ENCODE peak calls at places on chromosomes 1 and 21, in ten cellular contexts. N, L, B, P, O, K, S, A, E and J are unnamed samples. For H3K4me1, the result is how much of the 10 kb centered on the place peaks cover.

GRCh38 chr1:40708750-40709099 is 17.2 kb downstream of the NFYC start:
- DNase-seq in O (no peak), A (no peak), N (no peak), K (peak), S (peak), L (no peak), E (no peak), P (no peak), B (no peak), J (no peak)

GRCh38 chr1:210159206-210159605 is 73.4 kb upstream of the SERTAD4 start:
- DNase-seq in P (no peak), O (no peak), B (no peak), N (no peak), A (no peak), L (no peak), K (no peak), E (no peak), S (no peak), J (no peak)

GRCh38 chr1:44464361-44464760 is 59.3 kb downstream of the RNF220 start:
- DNase-seq in E (no peak), S (no peak), K (no peak), O (no peak), B (no peak), A (no peak), L (no peak), P (no peak), N (no peak), J (no peak)

GRCh38 chr1:31811605-31812004 is 4.2 kb downstream of the SPOCD1 start:
- DNase-seq in B (no peak), O (peak), P (no peak), N (no peak), L (no peak), S (peak), K (peak), E (no peak), A (no peak), J (no peak)

GRCh38 chr1:14915356-14916054 is 238.0 kb upstream of the TMEM51 start:
- DNase-seq in O (no peak), K (peak), S (peak), A (no peak), B (peak), N (peak), P (no peak), E (peak), L (peak), J (no peak)

GRCh38 chr1:223531742-223532341 is 133.7 kb downstream of the CAPN8 start:
- DNase-seq in N (peak), E (peak), K (peak), S (peak), B (peak), O (no peak), L (peak), P (no peak), A (no peak), J (no peak)

GRCh38 chr1:178536844-178537371 is 24.0 kb downstream of the TEX35 start:
- DNase-seq in S (no peak), N (no peak), A (no peak), B (peak), K (peak), P (peak), L (peak), E (no peak), O (no peak), J (peak)

GRCh38 chr1:234780531-234781162 is 170.7 kb upstream of the IRF2BP2 start:
- DNase-seq in A (no peak), P (no peak), E (no peak), O (no peak), N (peak), L (no peak), S (peak), B (no peak), K (no peak), J (no peak)

GRCh38 chr1:30840904-30841598 is 67.5 kb downstream of the SDC3 start:
- DNase-seq in O (no peak), L (peak), K (no peak), E (no peak), A (no peak), S (no peak), P (no peak), B (no peak), N (no peak), J (no peak)

GRCh38 chr21:36489103-36489785 is 9.3 kb upstream of the CLDN14 start:
- DNase-seq in N (no peak), P (no peak), A (no peak), O (no peak), L (no peak), E (no peak), K (no peak), S (no peak), B (no peak), J (no peak)

GRCh38 chr1:234750922-234751595 is 141.1 kb upstream of the IRF2BP2 start:
- DNase-seq in S (peak), B (no peak), N (no peak), P (peak), L (peak), K (no peak), O (no peak), E (no peak), A (no peak), J (no peak)

GRCh38 chr1:210301254-210301955 is 27.3 kb upstream of the HHAT start:
- DNase-seq in K (no peak), B (no peak), P (no peak), N (no peak), L (no peak), S (no peak), E (no peak), A (no peak), O (no peak), J (no peak)

GRCh38 chr1:87450615-87451209 is 122.0 kb downstream of the LMO4 start:
- DNase-seq in A (peak), P (no peak), O (no peak), L (peak), E (no peak), S (peak), B (peak), N (no peak), K (peak), J (no peak)

GRCh38 chr1:31815307-31815645 is 546 bp downstream of the SPOCD1 start:
- DNase-seq in K (no peak), P (no peak), O (peak), E (no peak), S (no peak), A (no peak), B (no peak), N (no peak), L (no peak), J (no peak)

GRCh38 chr1:179021873-179022272 is 3.8 kb upstream of the FAM20B start:
- DNase-seq in L (no peak), N (no peak), E (no peak), O (no peak), S (no peak), A (no peak), K (peak), B (no peak), P (no peak), J (no peak)

GRCh38 chr1:192747942-192748341 is 60.9 kb upstream of the RGS2 start:
- DNase-seq in P (no peak), N (no peak), S (no peak), A (no peak), E (no peak), O (no peak), L (no peak), K (peak), B (no peak), J (no peak)

GRCh38 chr1:56255516-56256181 is 323.7 kb downstream of the PLPP3 start:
- DNase-seq in L (peak), O (peak), K (no peak), B (peak), N (no peak), P (peak), S (no peak), E (peak), A (no peak), J (peak)

GRCh38 chr1:212983482-212983881 is 32.2 kb downstream of the ANGEL2 start:
- DNase-seq in S (no peak), L (no peak), O (no peak), B (no peak), E (no peak), A (no peak), N (peak), P (no peak), K (no peak), J (no peak)

GRCh38 chr21:31987696-31988095 is 114.9 kb downstream of the HUNK start:
- DNase-seq in O (peak), L (no peak), K (no peak), E (no peak), B (peak), S (no peak), N (no peak), P (no peak), A (no peak), J (no peak)

GRCh38 chr1:53299233-53299632 is 28.6 kb downstream of the LRP8 start:
- DNase-seq in S (no peak), B (no peak), L (no peak), P (no peak), K (no peak), A (no peak), E (no peak), O (no peak), N (no peak), J (no peak)

GRCh38 chr1:206430031-206430983 is 40.0 kb upstream of the IKBKE start:
- DNase-seq in K (no peak), E (no peak), N (no peak), P (peak), L (no peak), B (no peak), O (no peak), A (peak), S (no peak), J (no peak)

GRCh38 chr1:12184008-12184681 is 17.4 kb downstream of the TNFRSF1B start:
- DNase-seq in L (peak), S (peak), K (no peak), N (no peak), P (peak), A (no peak), E (peak), O (peak), B (peak), J (peak)

GRCh38 chr1:53550201-53550741 is 91.1 kb downstream of the DMRTB1 start:
- DNase-seq in A (no peak), O (peak), E (peak), N (no peak), S (no peak), P (no peak), L (no peak), B (peak), K (no peak), J (peak)

GRCh38 chr1:30743584-30744059 is 14.0 kb downstream of the LAPTM5 start:
- DNase-seq in A (peak), L (no peak), N (no peak), B (no peak), O (no peak), P (no peak), K (no peak), E (no peak), S (no peak), J (no peak)

GRCh38 chr1:112818990-112819689 is 104.0 kb upstream of the PPM1J start:
- DNase-seq in O (no peak), K (no peak), A (no peak), E (peak), B (no peak), N (no peak), L (no peak), S (peak), P (no peak), J (no peak)

GRCh38 chr21:41931041-41931451 is 22.8 kb downstream of the C2CD2 start:
- DNase-seq in N (no peak), K (no peak), A (no peak), O (no peak), B (no peak), S (no peak), P (no peak), L (no peak), E (no peak), J (peak)

GRCh38 chr1:19437911-19438310 is 47.4 kb downstream of the CAPZB start:
- DNase-seq in L (peak), K (no peak), A (no peak), N (no peak), S (no peak), P (peak), B (peak), O (peak), E (peak), J (peak)

GRCh38 chr1:14263671-14264070 is 334.8 kb upstream of the KAZN start:
- DNase-seq in N (no peak), L (no peak), B (no peak), S (no peak), P (no peak), O (no peak), A (no peak), E (no peak), K (no peak), J (no peak)

GRCh38 chr1:226870323-226871046 is at the start of gene PSEN2:
- DNase-seq in O (no peak), K (peak), A (no peak), N (peak), S (peak), B (peak), P (peak), L (peak), E (no peak), J (peak)

GRCh38 chr1:30358510-30358909 is 364.9 kb downstream of the MATN1 start:
- DNase-seq in O (no peak), E (no peak), P (no peak), B (no peak), N (peak), K (no peak), S (no peak), A (no peak), L (no peak), J (no peak)

GRCh38 chr1:150168960-150169565 is 19.3 kb downstream of the PLEKHO1 start:
- DNase-seq in L (peak), A (no peak), N (peak), O (peak), P (peak), S (peak), E (peak), K (peak), B (peak), J (peak)

DNA sequence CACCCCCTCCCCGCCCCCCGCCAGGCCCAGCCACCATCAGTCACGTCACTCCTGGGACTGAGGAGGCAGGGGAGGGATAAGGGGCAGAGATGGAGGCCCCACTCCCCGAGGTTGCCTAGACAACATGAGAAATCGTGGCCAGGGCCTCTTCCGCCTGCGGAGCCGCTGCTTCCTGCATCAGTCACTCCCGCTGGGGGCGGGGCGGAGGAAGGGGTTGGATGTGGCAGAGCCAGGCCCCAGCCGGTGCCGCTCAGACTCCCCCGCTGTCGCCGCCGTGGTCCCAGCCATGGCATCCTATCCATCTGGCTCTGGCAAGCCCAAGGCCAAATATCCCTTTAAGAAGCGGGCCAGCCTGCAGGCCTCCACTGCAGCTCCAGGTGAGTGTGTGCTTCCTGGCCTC is 1.3 kb downstream of the AMPD2 start:
- DNase-seq in A (peak), N (peak), E (peak), S (peak), O (peak), K (peak), L (peak), B (peak), P (peak), J (peak)
- TF ChIP-seq POLR2A in A (peak), N (no peak), E (no peak), S (no peak), O (no peak), K (no peak), L (no peak), B (no peak), P (no peak), J (no peak)

DNA sequence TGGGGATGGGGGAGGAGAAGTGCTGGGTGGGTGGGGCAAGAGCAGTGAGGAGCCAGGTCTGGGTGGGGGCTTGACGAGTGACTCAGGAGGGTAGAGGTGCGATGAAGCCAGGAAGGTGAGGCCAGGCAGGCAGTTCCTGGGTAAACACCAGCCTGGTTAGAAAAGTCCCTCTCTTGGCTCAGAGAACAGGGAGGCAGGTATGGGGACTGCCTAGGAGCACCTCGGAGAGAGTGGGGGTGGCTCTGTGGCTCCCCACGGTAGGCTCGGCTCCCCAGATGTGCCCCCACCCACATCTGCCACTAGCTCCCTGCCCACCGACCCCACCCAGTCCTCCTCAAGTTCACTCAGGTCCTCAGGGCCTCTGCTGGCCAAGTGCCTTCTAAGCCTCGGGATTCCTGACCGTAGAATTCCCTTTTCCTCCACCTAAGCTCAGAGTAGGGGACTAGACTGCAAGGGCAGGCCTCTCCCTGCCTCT is 1.2 kb downstream of the HSPG2 start:
- DNase-seq in S (peak), A (no peak), E (no peak), P (no peak), O (no peak), K (peak), B (peak), L (peak), N (no peak), J (peak)
- H3K4me1 ChIP-seq in S (half or more), A (under half), E (half or more), P (under half), O (half or more), K (half or more), B (half or more), L (half or more), N (under half), J (half or more)

GRCh38 chr1:78688701-78689100 is 39.1 kb downstream of the IFI44 start:
- DNase-seq in O (no peak), B (no peak), P (no peak), L (no peak), E (no peak), A (no peak), S (no peak), N (no peak), K (peak), J (no peak)
- TF ChIP-seq EP300 in O (no peak), B (no peak), P (no peak), L (no peak), E (no peak), A (no peak), S (no peak), N (no peak), K (no peak), J (no peak)

GRCh38 chr1:196102826-196103225 is 505.4 kb downstream of the KCNT2 start:
- DNase-seq in O (no peak), K (no peak), S (no peak), N (no peak), B (no peak), E (no peak), P (no peak), L (no peak), A (no peak), J (no peak)

GRCh38 chr1:196105901-196106300 is 502.3 kb downstream of the KCNT2 start:
- DNase-seq in S (no peak), P (no peak), E (no peak), N (no peak), O (no peak), A (no peak), B (no peak), K (no peak), L (no peak), J (no peak)
- TF ChIP-seq POLR2A in S (no peak), P (no peak), E (no peak), N (no peak), O (no peak), A (no peak), B (no peak), K (no peak), L (no peak), J (no peak)